ENCODE peak calls at places on chromosomes 16 and 17, in nine cellular contexts. U, D, X, K, H, Y, B, V and E are unnamed samples.

GRCh38 chr16:88455610-88456355 is 2.7 kb downstream of the ZFPM1 start:
- DNase-seq in B (peak), H (peak), U (no peak), D (peak), Y (no peak), K (no peak), V (peak), X (no peak), E (peak)

GRCh38 chr16:982152-983043 is 828 bp downstream of the SOX8 start:
- DNase-seq in V (no peak), B (no peak), U (no peak), K (peak), H (no peak), D (no peak), X (no peak), Y (no peak), E (no peak)

GRCh38 chr17:64354396-64354795 is 36.3 kb downstream of the PECAM1 start:
- DNase-seq in V (no peak), U (no peak), X (no peak), D (no peak), Y (no peak), K (no peak), B (no peak), H (no peak), E (no peak)

GRCh38 chr16:2237552-2238395 is 1.5 kb downstream of the DNASE1L2 start:
- DNase-seq in K (no peak), V (no peak), H (no peak), B (no peak), Y (no peak), X (no peak), U (no peak), D (no peak), E (no peak)

GRCh38 chr16:83599789-83600462 is 207.9 kb upstream of the HSBP1 start:
- DNase-seq in V (no peak), Y (no peak), U (no peak), X (no peak), D (no peak), K (no peak), B (no peak), H (no peak), E (no peak)

GRCh38 chr17:71966459-71967313 is 154.1 kb upstream of the SOX9 start:
- DNase-seq in D (no peak), B (no peak), K (no peak), Y (no peak), X (no peak), V (no peak), H (no peak), U (no peak), E (no peak)

GRCh38 chr17:70295329-70295728 is 126.0 kb downstream of the KCNJ2 start:
- DNase-seq in D (no peak), X (no peak), B (no peak), Y (no peak), V (no peak), U (no peak), K (no peak), H (no peak), E (no peak)

GRCh38 chr16:21100447-21100846 is 50.2 kb downstream of the DNAH3 start:
- DNase-seq in D (no peak), X (peak), K (no peak), V (peak), H (peak), U (no peak), Y (no peak), B (no peak), E (peak)

GRCh38 chr17:29526322-29526721 is 40.5 kb downstream of the ABHD15 start:
- DNase-seq in H (no peak), K (no peak), B (no peak), D (no peak), V (peak), U (no peak), Y (no peak), X (no peak), E (no peak)

GRCh38 chr17:71057448-71057847 is 888.1 kb downstream of the KCNJ2 start:
- DNase-seq in B (no peak), V (peak), X (no peak), H (no peak), K (no peak), Y (no peak), D (no peak), U (no peak), E (peak)

GRCh38 chr16:26963109-26963508 is 103.6 kb upstream of the C16orf82 start:
- DNase-seq in H (peak), B (peak), K (no peak), D (no peak), Y (no peak), X (no peak), U (no peak), V (peak), E (peak)

GRCh38 chr16:1601489-1601888 is 10.4 kb downstream of the IFT140 start:
- DNase-seq in Y (no peak), X (no peak), U (no peak), H (no peak), V (no peak), K (no peak), B (no peak), D (no peak), E (no peak)

GRCh38 chr16:23072769-23073549 is 76.3 kb downstream of the USP31 start:
- DNase-seq in K (no peak), D (no peak), B (no peak), X (no peak), H (no peak), V (peak), U (no peak), Y (no peak), E (no peak)

GRCh38 chr17:37490022-37490587 is 414 bp downstream of the DUSP14 start:
- DNase-seq in D (peak), X (no peak), B (peak), Y (peak), V (peak), K (peak), H (no peak), U (no peak), E (peak)

GRCh38 chr17:82375359-82376041 is 3.9 kb downstream of the UTS2R start:
- DNase-seq in V (no peak), U (no peak), B (no peak), H (no peak), Y (no peak), D (peak), X (no peak), K (no peak), E (no peak)

GRCh38 chr16:3175157-3176153 is 12.5 kb upstream of the OR1F1 start:
- DNase-seq in Y (no peak), D (peak), H (peak), U (no peak), V (peak), B (no peak), X (no peak), K (no peak), E (no peak)

GRCh38 chr17:48014603-48015037 is 23.0 kb downstream of the COPZ2 start:
- DNase-seq in K (no peak), B (no peak), D (no peak), X (no peak), Y (no peak), H (no peak), U (no peak), V (no peak), E (no peak)

GRCh38 chr16:69443809-69444611 is 19.6 kb downstream of the CYB5B start:
- DNase-seq in U (no peak), K (no peak), B (peak), X (no peak), V (peak), Y (peak), D (no peak), H (no peak), E (peak)

GRCh38 chr16:69438465-69438864 is 14.0 kb downstream of the CYB5B start:
- DNase-seq in V (no peak), H (no peak), B (no peak), D (no peak), U (no peak), K (no peak), X (no peak), Y (no peak), E (no peak)

GRCh38 chr16:69435977-69436729 is 11.7 kb downstream of the CYB5B start:
- DNase-seq in D (peak), V (no peak), K (no peak), B (no peak), H (no peak), X (no peak), U (no peak), Y (no peak), E (no peak)

GRCh38 chr16:69444873-69445517 is 20.6 kb downstream of the CYB5B start:
- DNase-seq in Y (no peak), D (no peak), V (peak), X (no peak), H (no peak), K (no peak), U (no peak), B (no peak), E (peak)

GRCh38 chr16:69440236-69440635 is 15.8 kb downstream of the CYB5B start:
- DNase-seq in U (no peak), B (no peak), D (no peak), Y (no peak), K (no peak), H (no peak), V (no peak), X (no peak), E (no peak)
- TF ChIP-seq CTCF in U (no peak), B (no peak), D (no peak), Y (no peak), K (no peak), H (no peak), V (no peak), X (no peak), E (no peak)

GRCh38 chr17:50273654-50274040 is 619 bp upstream of the TMEM92 start:
- DNase-seq in K (no peak), V (no peak), X (no peak), U (no peak), Y (peak), D (peak), B (no peak), H (no peak), E (no peak)
- H3K4me3 ChIP-seq in K (no peak), V (peak), X (peak), U (peak), Y (no peak), D (no peak), B (no peak), H (peak), E (peak)

GRCh38 chr16:5054876-5055865 is 10.6 kb downstream of the C16orf89 start:
- DNase-seq in D (peak), Y (no peak), K (no peak), U (no peak), X (no peak), H (no peak), V (no peak), B (no peak), E (no peak)
- TF ChIP-seq CTCF in D (no peak), Y (no peak), K (no peak), U (no peak), X (no peak), H (no peak), V (no peak), B (no peak), E (no peak)

DNA sequence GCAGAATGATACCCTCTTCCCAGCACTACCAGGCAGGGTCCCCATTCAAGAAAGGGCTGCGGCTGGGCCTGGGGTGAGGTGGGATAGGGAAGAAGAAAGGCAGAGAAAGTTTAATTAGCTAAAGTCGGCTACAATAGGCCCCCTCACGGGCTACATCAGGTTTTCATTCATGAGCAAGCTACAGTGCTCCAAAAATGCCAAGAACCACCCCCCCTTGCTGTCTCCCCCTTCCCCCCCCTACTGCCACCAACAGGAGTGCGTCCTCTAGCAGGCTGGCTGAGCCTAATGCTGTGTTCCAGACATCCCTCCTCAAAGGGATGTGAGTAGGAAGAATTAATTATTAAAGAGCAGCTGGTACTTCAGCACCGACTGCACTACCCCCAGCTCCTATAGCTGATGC is 2.2 kb downstream of the HDAC5 start:
- DNase-seq in X (no peak), K (no peak), Y (no peak), B (no peak), U (no peak), D (no peak), H (no peak), V (no peak), E (no peak)
- H3K4me3 ChIP-seq in X (no peak), K (peak), Y (no peak), B (no peak), U (peak), D (no peak), H (no peak), V (no peak), E (no peak)

DNA sequence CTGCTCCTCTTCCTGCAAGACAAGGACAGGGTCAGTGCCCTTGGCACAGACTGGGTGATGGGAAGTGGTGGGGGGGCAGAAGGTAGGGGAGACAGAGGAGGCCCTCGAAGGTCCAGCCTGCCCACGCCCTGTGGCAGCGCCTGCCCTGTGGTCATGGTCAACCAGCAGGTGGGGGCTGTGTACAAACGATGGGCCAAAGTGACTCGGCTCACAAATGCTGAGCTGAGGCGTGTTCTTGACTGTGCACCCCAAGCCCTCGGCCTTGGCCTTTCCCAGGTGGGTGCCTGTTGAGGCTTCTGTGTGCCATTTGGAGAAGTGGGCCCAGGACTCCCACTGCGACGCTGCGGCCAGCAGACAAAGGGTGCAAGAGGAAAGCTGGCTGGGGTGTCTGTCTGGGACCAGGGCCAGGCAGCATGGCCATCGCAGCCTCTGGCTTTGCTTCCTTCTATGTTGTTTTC is 22.6 kb downstream of the MXRA7 start:
- DNase-seq in Y (peak), B (no peak), V (no peak), H (no peak), D (no peak), K (peak), U (no peak), X (no peak), E (no peak)
- TF ChIP-seq CTCF in Y (no peak), B (no peak), V (no peak), H (no peak), D (no peak), K (peak), U (no peak), X (no peak), E (peak)

GRCh38 chr17:74809031-74809430 is 32.9 kb upstream of the NAT9 start:
- DNase-seq in K (no peak), H (no peak), B (no peak), V (no peak), D (no peak), U (no peak), Y (no peak), X (no peak), E (no peak)
- H3K4me3 ChIP-seq in K (no peak), H (no peak), B (no peak), V (no peak), D (no peak), U (no peak), Y (no peak), X (no peak), E (no peak)

DNA sequence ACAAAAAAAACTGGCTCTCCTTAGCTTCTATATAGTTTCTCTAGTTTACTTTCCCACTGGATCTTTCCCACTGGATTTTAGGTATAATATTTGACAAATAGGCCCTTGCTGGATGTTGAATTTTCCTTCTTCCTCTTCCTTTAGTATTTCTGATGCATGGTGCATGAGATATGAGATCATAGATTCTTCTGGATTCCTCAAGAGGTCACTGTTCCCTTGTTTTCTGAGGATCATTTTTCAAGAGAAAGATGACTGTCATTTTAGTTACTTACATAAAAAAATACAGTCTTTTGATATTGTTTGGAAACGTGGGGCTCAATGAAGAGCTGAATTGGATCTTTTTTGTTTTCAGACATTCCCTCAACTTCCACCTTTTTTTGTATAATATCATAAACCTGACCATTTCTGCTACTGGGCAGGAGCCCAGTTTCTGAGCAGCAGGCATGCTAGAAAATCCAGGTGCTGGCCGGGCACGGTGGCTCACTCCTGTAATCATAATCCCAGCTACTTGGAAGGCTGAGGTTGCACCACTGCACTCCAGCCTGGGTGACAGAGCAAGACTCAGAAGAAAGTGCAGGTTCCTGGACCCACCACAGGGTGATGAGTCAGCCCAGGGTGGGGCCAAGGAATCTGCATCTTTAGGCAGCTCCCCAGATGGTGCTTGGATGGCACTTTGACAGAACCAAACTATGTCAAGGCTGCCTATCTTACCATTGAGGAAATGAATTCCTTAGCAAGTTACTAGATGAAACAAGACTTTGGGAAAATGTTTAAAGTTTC is 70.3 kb downstream of the SDR42E1 start:
- DNase-seq in Y (no peak), B (no peak), X (peak), V (peak), D (no peak), K (no peak), H (peak), U (no peak), E (peak)
- TF ChIP-seq CTCF in Y (peak), B (no peak), X (peak), V (peak), D (peak), K (peak), H (peak), U (no peak), E (peak)

DNA sequence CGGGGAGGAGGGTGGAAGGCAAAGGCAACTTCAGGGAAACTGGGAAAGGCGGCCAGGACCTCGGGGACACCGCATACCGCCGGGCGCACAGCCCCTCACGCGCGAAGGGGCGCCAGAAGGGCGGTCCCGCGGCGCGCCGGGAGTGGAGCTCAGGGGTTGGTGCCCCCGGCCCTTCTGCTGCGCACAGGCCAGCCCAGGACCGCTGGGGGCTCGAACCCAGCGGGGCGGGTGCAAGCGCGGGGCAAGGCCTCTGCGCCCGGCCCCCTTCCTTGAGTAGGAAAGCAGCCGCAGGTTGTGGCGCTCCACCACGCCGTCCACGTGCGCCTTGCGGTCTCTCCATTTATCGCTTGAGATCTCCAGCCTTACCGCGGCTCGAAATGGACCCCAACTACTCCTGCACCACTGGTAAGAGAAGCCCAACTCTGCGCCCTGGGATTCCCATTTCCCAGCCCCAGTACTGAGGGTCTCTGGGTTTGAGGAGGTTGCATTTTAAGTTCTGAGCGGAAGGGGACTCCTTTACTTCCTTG is 3.0 kb upstream of the MT1A start:
- DNase-seq in K (no peak), Y (no peak), X (no peak), H (no peak), V (no peak), U (no peak), D (no peak), B (no peak), E (no peak)
- H3K4me3 ChIP-seq in K (peak), Y (no peak), X (peak), H (no peak), V (no peak), U (peak), D (peak), B (no peak), E (peak)